ENCODE peak calls at places on chromosomes 6 and 20, in eight cellular contexts. One of them, this sample, is unnamed.

GRCh38 chr6:7905416-7905815 is 5.2 kb downstream of the TXNDC5 start:
- DNase-seq in AG10803: peak; percentile 17
- DNase-seq in cardiac fibroblast: peak; percentile 44
- DNase-seq in A549: no peak
- DNase-seq in stimulated activated naive CD8-positive, alpha-beta T cell treated with anti-CD3 and anti-CD28 coated beads, Interleukin-15, Interleukin-2, amounts not matched to agents 100 U/mL and 50 U/mL, for 24 hours: no peak
- DNase-seq in C1 segment of cervical spinal cord: no peak
- DNase-seq in IMR-90: peak; percentile 36
- DNase-seq in cardiac muscle cell: peak; percentile 55
- DNase-seq in this sample: no peak

GRCh38 chr6:158381214-158381613 is 68.9 kb downstream of the TULP4 start:
- DNase-seq in AG10803: peak; percentile 7
- DNase-seq in cardiac fibroblast: no peak
- DNase-seq in A549: no peak
- DNase-seq in stimulated activated naive CD8-positive, alpha-beta T cell treated with anti-CD3 and anti-CD28 coated beads, Interleukin-15, Interleukin-2, amounts not matched to agents 100 U/mL and 50 U/mL, for 24 hours: no peak
- DNase-seq in C1 segment of cervical spinal cord: no peak
- DNase-seq in IMR-90: no peak
- DNase-seq in cardiac muscle cell: no peak
- DNase-seq in this sample: no peak

GRCh38 chr20:35616465-35617396 is 1.1 kb downstream of the SPAG4 start:
- DNase-seq in AG10803: peak; percentile 99
- DNase-seq in cardiac fibroblast: peak; percentile 100
- DNase-seq in A549: peak; percentile 86
- DNase-seq in stimulated activated naive CD8-positive, alpha-beta T cell treated with anti-CD3 and anti-CD28 coated beads, Interleukin-15, Interleukin-2, amounts not matched to agents 100 U/mL and 50 U/mL, for 24 hours: peak; percentile 77
- DNase-seq in C1 segment of cervical spinal cord: peak; percentile 3
- DNase-seq in IMR-90: peak; percentile 99
- DNase-seq in cardiac muscle cell: peak; percentile 94
- DNase-seq in this sample: peak; percentile 60

GRCh38 chr6:37141291-37142046 is 28.5 kb upstream of the PIM1 start:
- DNase-seq in AG10803: peak; percentile 92
- DNase-seq in cardiac fibroblast: peak; percentile 28
- DNase-seq in A549: no peak
- DNase-seq in stimulated activated naive CD8-positive, alpha-beta T cell treated with anti-CD3 and anti-CD28 coated beads, Interleukin-15, Interleukin-2, amounts not matched to agents 100 U/mL and 50 U/mL, for 24 hours: no peak
- DNase-seq in C1 segment of cervical spinal cord: no peak
- DNase-seq in IMR-90: peak; percentile 81
- DNase-seq in cardiac muscle cell: peak; percentile 79
- DNase-seq in this sample: no peak

GRCh38 chr6:21386744-21387143 is 206.8 kb upstream of the SOX4 start:
- DNase-seq in AG10803: no peak
- DNase-seq in cardiac fibroblast: no peak
- DNase-seq in A549: peak; percentile 29
- DNase-seq in stimulated activated naive CD8-positive, alpha-beta T cell treated with anti-CD3 and anti-CD28 coated beads, Interleukin-15, Interleukin-2, amounts not matched to agents 100 U/mL and 50 U/mL, for 24 hours: no peak
- DNase-seq in C1 segment of cervical spinal cord: no peak
- DNase-seq in IMR-90: no peak
- DNase-seq in cardiac muscle cell: no peak
- DNase-seq in this sample: no peak

GRCh38 chr20:17570347-17571152 is 675 bp downstream of the DSTN start:
- DNase-seq in AG10803: peak; percentile 46
- DNase-seq in cardiac fibroblast: peak; percentile 57
- DNase-seq in A549: peak; percentile 77
- DNase-seq in stimulated activated naive CD8-positive, alpha-beta T cell treated with anti-CD3 and anti-CD28 coated beads, Interleukin-15, Interleukin-2, amounts not matched to agents 100 U/mL and 50 U/mL, for 24 hours: peak; percentile 37
- DNase-seq in C1 segment of cervical spinal cord: peak; percentile 57
- DNase-seq in IMR-90: peak; percentile 33
- DNase-seq in cardiac muscle cell: peak; percentile 55
- DNase-seq in this sample: no peak

GRCh38 chr20:38286586-38287502 is 17.1 kb upstream of the BPI start:
- DNase-seq in AG10803: no peak
- DNase-seq in cardiac fibroblast: no peak
- DNase-seq in A549: no peak
- DNase-seq in stimulated activated naive CD8-positive, alpha-beta T cell treated with anti-CD3 and anti-CD28 coated beads, Interleukin-15, Interleukin-2, amounts not matched to agents 100 U/mL and 50 U/mL, for 24 hours: no peak
- DNase-seq in C1 segment of cervical spinal cord: peak; percentile 80
- DNase-seq in IMR-90: no peak
- DNase-seq in cardiac muscle cell: peak; percentile 76
- DNase-seq in this sample: peak; percentile 46

GRCh38 chr20:32004963-32005362 is 5.3 kb upstream of the CCM2L start:
- DNase-seq in AG10803: peak; percentile 25
- DNase-seq in cardiac fibroblast: peak; percentile 41
- DNase-seq in A549: peak; percentile 35
- DNase-seq in stimulated activated naive CD8-positive, alpha-beta T cell treated with anti-CD3 and anti-CD28 coated beads, Interleukin-15, Interleukin-2, amounts not matched to agents 100 U/mL and 50 U/mL, for 24 hours: no peak
- DNase-seq in C1 segment of cervical spinal cord: no peak
- DNase-seq in IMR-90: peak; percentile 36
- DNase-seq in cardiac muscle cell: peak; percentile 46
- DNase-seq in this sample: no peak

GRCh38 chr6:163373240-163373639 is 41.3 kb upstream of the QKI start:
- DNase-seq in AG10803: no peak
- DNase-seq in cardiac fibroblast: no peak
- DNase-seq in A549: no peak
- DNase-seq in stimulated activated naive CD8-positive, alpha-beta T cell treated with anti-CD3 and anti-CD28 coated beads, Interleukin-15, Interleukin-2, amounts not matched to agents 100 U/mL and 50 U/mL, for 24 hours: no peak
- DNase-seq in C1 segment of cervical spinal cord: no peak
- DNase-seq in IMR-90: no peak
- DNase-seq in cardiac muscle cell: no peak
- DNase-seq in this sample: no peak

GRCh38 chr6:51842487-51843469 is 244.6 kb downstream of the PKHD1 start:
- DNase-seq in AG10803: no peak
- DNase-seq in cardiac fibroblast: no peak
- DNase-seq in A549: no peak
- DNase-seq in stimulated activated naive CD8-positive, alpha-beta T cell treated with anti-CD3 and anti-CD28 coated beads, Interleukin-15, Interleukin-2, amounts not matched to agents 100 U/mL and 50 U/mL, for 24 hours: no peak
- DNase-seq in C1 segment of cervical spinal cord: peak; percentile 6
- DNase-seq in IMR-90: no peak
- DNase-seq in cardiac muscle cell: no peak
- DNase-seq in this sample: no peak

GRCh38 chr20:37880726-37881591 is 22.0 kb upstream of the VSTM2L start:
- DNase-seq in AG10803: no peak
- DNase-seq in cardiac fibroblast: peak; percentile 10
- DNase-seq in A549: no peak
- DNase-seq in stimulated activated naive CD8-positive, alpha-beta T cell treated with anti-CD3 and anti-CD28 coated beads, Interleukin-15, Interleukin-2, amounts not matched to agents 100 U/mL and 50 U/mL, for 24 hours: no peak
- DNase-seq in C1 segment of cervical spinal cord: no peak
- DNase-seq in IMR-90: no peak
- DNase-seq in cardiac muscle cell: peak; percentile 44
- DNase-seq in this sample: no peak

GRCh38 chr6:47098570-47098993 is 56.5 kb upstream of the ADGRF1 start:
- DNase-seq in AG10803: peak; percentile 83
- DNase-seq in cardiac fibroblast: peak; percentile 57
- DNase-seq in A549: no peak
- DNase-seq in stimulated activated naive CD8-positive, alpha-beta T cell treated with anti-CD3 and anti-CD28 coated beads, Interleukin-15, Interleukin-2, amounts not matched to agents 100 U/mL and 50 U/mL, for 24 hours: no peak
- DNase-seq in C1 segment of cervical spinal cord: no peak
- DNase-seq in IMR-90: peak; percentile 45
- DNase-seq in cardiac muscle cell: peak; percentile 96
- DNase-seq in this sample: no peak

GRCh38 chr20:50582092-50582491 is 71.9 kb downstream of the PTPN1 start:
- DNase-seq in AG10803: no peak
- DNase-seq in cardiac fibroblast: no peak
- DNase-seq in A549: no peak
- DNase-seq in stimulated activated naive CD8-positive, alpha-beta T cell treated with anti-CD3 and anti-CD28 coated beads, Interleukin-15, Interleukin-2, amounts not matched to agents 100 U/mL and 50 U/mL, for 24 hours: no peak
- DNase-seq in C1 segment of cervical spinal cord: no peak
- DNase-seq in IMR-90: no peak
- DNase-seq in cardiac muscle cell: no peak
- DNase-seq in this sample: peak; percentile 5

GRCh38 chr20:51584737-51585136 is 42.2 kb upstream of the NFATC2 start:
- DNase-seq in AG10803: no peak
- DNase-seq in cardiac fibroblast: no peak
- DNase-seq in A549: no peak
- DNase-seq in stimulated activated naive CD8-positive, alpha-beta T cell treated with anti-CD3 and anti-CD28 coated beads, Interleukin-15, Interleukin-2, amounts not matched to agents 100 U/mL and 50 U/mL, for 24 hours: no peak
- DNase-seq in C1 segment of cervical spinal cord: no peak
- DNase-seq in IMR-90: no peak
- DNase-seq in cardiac muscle cell: no peak
- DNase-seq in this sample: no peak

GRCh38 chr6:157226761-157227160 is 96.6 kb downstream of the TMEM242 start:
- DNase-seq in AG10803: no peak
- DNase-seq in cardiac fibroblast: no peak
- DNase-seq in A549: no peak
- DNase-seq in stimulated activated naive CD8-positive, alpha-beta T cell treated with anti-CD3 and anti-CD28 coated beads, Interleukin-15, Interleukin-2, amounts not matched to agents 100 U/mL and 50 U/mL, for 24 hours: no peak
- DNase-seq in C1 segment of cervical spinal cord: no peak
- DNase-seq in IMR-90: no peak
- DNase-seq in cardiac muscle cell: peak; percentile 67
- DNase-seq in this sample: no peak

GRCh38 chr6:104411302-104411701 is 448.4 kb downstream of the HACE1 start:
- DNase-seq in AG10803: no peak
- DNase-seq in cardiac fibroblast: no peak
- DNase-seq in A549: no peak
- DNase-seq in stimulated activated naive CD8-positive, alpha-beta T cell treated with anti-CD3 and anti-CD28 coated beads, Interleukin-15, Interleukin-2, amounts not matched to agents 100 U/mL and 50 U/mL, for 24 hours: no peak
- DNase-seq in C1 segment of cervical spinal cord: no peak
- DNase-seq in IMR-90: no peak
- DNase-seq in cardiac muscle cell: no peak
- DNase-seq in this sample: no peak

GRCh38 chr20:1434571-1435336 is 31.9 kb downstream of the NSFL1C start:
- DNase-seq in AG10803: peak; percentile 90
- DNase-seq in cardiac fibroblast: peak; percentile 95
- DNase-seq in A549: no peak
- DNase-seq in stimulated activated naive CD8-positive, alpha-beta T cell treated with anti-CD3 and anti-CD28 coated beads, Interleukin-15, Interleukin-2, amounts not matched to agents 100 U/mL and 50 U/mL, for 24 hours: peak; percentile 65
- DNase-seq in C1 segment of cervical spinal cord: no peak
- DNase-seq in IMR-90: peak; percentile 92
- DNase-seq in cardiac muscle cell: peak; percentile 93
- DNase-seq in this sample: no peak

GRCh38 chr6:52081237-52081636 is 6.2 kb downstream of the PKHD1 start:
- DNase-seq in AG10803: no peak
- DNase-seq in cardiac fibroblast: no peak
- DNase-seq in A549: no peak
- DNase-seq in stimulated activated naive CD8-positive, alpha-beta T cell treated with anti-CD3 and anti-CD28 coated beads, Interleukin-15, Interleukin-2, amounts not matched to agents 100 U/mL and 50 U/mL, for 24 hours: no peak
- DNase-seq in C1 segment of cervical spinal cord: no peak
- DNase-seq in IMR-90: no peak
- DNase-seq in cardiac muscle cell: no peak
- DNase-seq in this sample: no peak

GRCh38 chr6:122997541-122998150 is 1.6 kb downstream of the CLVS2 start:
- DNase-seq in AG10803: no peak
- DNase-seq in cardiac fibroblast: no peak
- DNase-seq in A549: no peak
- DNase-seq in stimulated activated naive CD8-positive, alpha-beta T cell treated with anti-CD3 and anti-CD28 coated beads, Interleukin-15, Interleukin-2, amounts not matched to agents 100 U/mL and 50 U/mL, for 24 hours: no peak
- DNase-seq in C1 segment of cervical spinal cord: no peak
- DNase-seq in IMR-90: no peak
- DNase-seq in cardiac muscle cell: no peak
- DNase-seq in this sample: no peak

GRCh38 chr6:137218473-137218916 is 690 bp downstream of the IFNGR1 start:
- DNase-seq in AG10803: peak; percentile 66
- DNase-seq in cardiac fibroblast: peak; percentile 71
- DNase-seq in A549: no peak
- DNase-seq in stimulated activated naive CD8-positive, alpha-beta T cell treated with anti-CD3 and anti-CD28 coated beads, Interleukin-15, Interleukin-2, amounts not matched to agents 100 U/mL and 50 U/mL, for 24 hours: peak; percentile 45
- DNase-seq in C1 segment of cervical spinal cord: peak; percentile 35
- DNase-seq in IMR-90: peak; percentile 52
- DNase-seq in cardiac muscle cell: peak; percentile 33
- DNase-seq in this sample: peak; percentile 24